ENCODE peak calls at places on chromosome 18, in nine cellular contexts. One of them, this sample, is unnamed.

GRCh38 chr18:47679864-47680263 is 250.6 kb downstream of the SMAD2 start:
- DNase-seq in neural progenitor cell: no peak
- DNase-seq in tibial artery: no peak
- DNase-seq in astrocyte: no peak
- DNase-seq in activated CD8-positive, alpha-beta T cell treated with anti-CD3 and anti-CD28 coated beads for 36 hours: no peak
- DNase-seq in colonic mucosa: no peak
- DNase-seq in MCF 10A: no peak
- DNase-seq in heart right ventricle: no peak
- DNase-seq in AG09319: no peak
- DNase-seq in this sample: no peak

GRCh38 chr18:48803951-48804855 is 146.6 kb downstream of the SMAD7 start:
- DNase-seq in neural progenitor cell: no peak
- DNase-seq in tibial artery: peak
- DNase-seq in astrocyte: no peak
- DNase-seq in activated CD8-positive, alpha-beta T cell treated with anti-CD3 and anti-CD28 coated beads for 36 hours: no peak
- DNase-seq in colonic mucosa: peak
- DNase-seq in MCF 10A: no peak
- DNase-seq in heart right ventricle: no peak
- DNase-seq in AG09319: no peak
- DNase-seq in this sample: no peak

GRCh38 chr18:68478246-68478645 is 236.7 kb downstream of the TMX3 start:
- DNase-seq in neural progenitor cell: no peak
- DNase-seq in tibial artery: no peak
- DNase-seq in astrocyte: no peak
- DNase-seq in activated CD8-positive, alpha-beta T cell treated with anti-CD3 and anti-CD28 coated beads for 36 hours: no peak
- DNase-seq in colonic mucosa: no peak
- DNase-seq in MCF 10A: no peak
- DNase-seq in heart right ventricle: no peak
- DNase-seq in AG09319: no peak
- DNase-seq in this sample: no peak

GRCh38 chr18:46627136-46627535 is 29.9 kb downstream of the LOXHD1 start:
- DNase-seq in neural progenitor cell: no peak
- DNase-seq in tibial artery: no peak
- DNase-seq in astrocyte: no peak
- DNase-seq in activated CD8-positive, alpha-beta T cell treated with anti-CD3 and anti-CD28 coated beads for 36 hours: no peak
- DNase-seq in colonic mucosa: no peak
- DNase-seq in MCF 10A: peak
- DNase-seq in heart right ventricle: no peak
- DNase-seq in AG09319: no peak
- DNase-seq in this sample: peak

GRCh38 chr18:45340884-45341283 is 274.4 kb upstream of the SLC14A2 start:
- DNase-seq in neural progenitor cell: no peak
- DNase-seq in tibial artery: no peak
- DNase-seq in astrocyte: no peak
- DNase-seq in activated CD8-positive, alpha-beta T cell treated with anti-CD3 and anti-CD28 coated beads for 36 hours: no peak
- DNase-seq in colonic mucosa: no peak
- DNase-seq in MCF 10A: no peak
- DNase-seq in heart right ventricle: no peak
- DNase-seq in AG09319: no peak
- DNase-seq in this sample: no peak

GRCh38 chr18:44473394-44474066 is 207.2 kb upstream of the SETBP1 start:
- DNase-seq in neural progenitor cell: no peak
- DNase-seq in tibial artery: no peak
- DNase-seq in astrocyte: peak
- DNase-seq in activated CD8-positive, alpha-beta T cell treated with anti-CD3 and anti-CD28 coated beads for 36 hours: no peak
- DNase-seq in colonic mucosa: no peak
- DNase-seq in MCF 10A: no peak
- DNase-seq in heart right ventricle: no peak
- DNase-seq in AG09319: no peak
- DNase-seq in this sample: no peak

GRCh38 chr18:57443716-57444115 is 8.5 kb downstream of the ONECUT2 start:
- DNase-seq in neural progenitor cell: no peak
- DNase-seq in tibial artery: no peak
- DNase-seq in astrocyte: no peak
- DNase-seq in activated CD8-positive, alpha-beta T cell treated with anti-CD3 and anti-CD28 coated beads for 36 hours: no peak
- DNase-seq in colonic mucosa: no peak
- DNase-seq in MCF 10A: no peak
- DNase-seq in heart right ventricle: no peak
- DNase-seq in AG09319: no peak
- DNase-seq in this sample: no peak

GRCh38 chr18:9526458-9526857 is 51.1 kb downstream of the RALBP1 start:
- DNase-seq in neural progenitor cell: no peak
- DNase-seq in tibial artery: no peak
- DNase-seq in astrocyte: no peak
- DNase-seq in activated CD8-positive, alpha-beta T cell treated with anti-CD3 and anti-CD28 coated beads for 36 hours: no peak
- DNase-seq in colonic mucosa: no peak
- DNase-seq in MCF 10A: no peak
- DNase-seq in heart right ventricle: no peak
- DNase-seq in AG09319: no peak
- DNase-seq in this sample: no peak

GRCh38 chr18:47143899-47144485 is 6.3 kb downstream of the HDHD2 start:
- DNase-seq in neural progenitor cell: no peak
- DNase-seq in tibial artery: no peak
- DNase-seq in astrocyte: no peak
- DNase-seq in activated CD8-positive, alpha-beta T cell treated with anti-CD3 and anti-CD28 coated beads for 36 hours: no peak
- DNase-seq in colonic mucosa: no peak
- DNase-seq in MCF 10A: no peak
- DNase-seq in heart right ventricle: no peak
- DNase-seq in AG09319: no peak
- DNase-seq in this sample: no peak

GRCh38 chr18:44411971-44412370 is 268.7 kb upstream of the SETBP1 start:
- DNase-seq in neural progenitor cell: no peak
- DNase-seq in tibial artery: no peak
- DNase-seq in astrocyte: no peak
- DNase-seq in activated CD8-positive, alpha-beta T cell treated with anti-CD3 and anti-CD28 coated beads for 36 hours: no peak
- DNase-seq in colonic mucosa: no peak
- DNase-seq in MCF 10A: peak
- DNase-seq in heart right ventricle: no peak
- DNase-seq in AG09319: no peak
- DNase-seq in this sample: no peak

GRCh38 chr18:48951448-48952286 is 902 bp upstream of the SMAD7 start:
- DNase-seq in neural progenitor cell: peak
- DNase-seq in tibial artery: peak
- DNase-seq in astrocyte: peak
- DNase-seq in activated CD8-positive, alpha-beta T cell treated with anti-CD3 and anti-CD28 coated beads for 36 hours: peak
- DNase-seq in colonic mucosa: peak
- DNase-seq in MCF 10A: peak
- DNase-seq in heart right ventricle: peak
- DNase-seq in AG09319: peak
- DNase-seq in this sample: no peak

GRCh38 chr18:39732918-39733317 is 2167.3 kb upstream of the CELF4 start:
- DNase-seq in neural progenitor cell: no peak
- DNase-seq in tibial artery: no peak
- DNase-seq in astrocyte: no peak
- DNase-seq in activated CD8-positive, alpha-beta T cell treated with anti-CD3 and anti-CD28 coated beads for 36 hours: no peak
- DNase-seq in colonic mucosa: no peak
- DNase-seq in MCF 10A: peak
- DNase-seq in heart right ventricle: no peak
- DNase-seq in AG09319: no peak
- DNase-seq in this sample: no peak

GRCh38 chr18:7755753-7756475 is 188.8 kb downstream of the PTPRM start:
- DNase-seq in neural progenitor cell: no peak
- DNase-seq in tibial artery: no peak
- DNase-seq in astrocyte: no peak
- DNase-seq in activated CD8-positive, alpha-beta T cell treated with anti-CD3 and anti-CD28 coated beads for 36 hours: no peak
- DNase-seq in colonic mucosa: no peak
- DNase-seq in MCF 10A: peak
- DNase-seq in heart right ventricle: no peak
- DNase-seq in AG09319: peak
- DNase-seq in this sample: no peak

GRCh38 chr18:79522451-79523220 is 126.9 kb downstream of the NFATC1 start:
- DNase-seq in neural progenitor cell: no peak
- DNase-seq in tibial artery: peak
- DNase-seq in astrocyte: no peak
- DNase-seq in activated CD8-positive, alpha-beta T cell treated with anti-CD3 and anti-CD28 coated beads for 36 hours: peak
- DNase-seq in colonic mucosa: peak
- DNase-seq in MCF 10A: no peak
- DNase-seq in heart right ventricle: no peak
- DNase-seq in AG09319: no peak
- DNase-seq in this sample: no peak

GRCh38 chr18:3368193-3368592 is 81.8 kb upstream of the TGIF1 start:
- DNase-seq in neural progenitor cell: no peak
- DNase-seq in tibial artery: no peak
- DNase-seq in astrocyte: peak
- DNase-seq in activated CD8-positive, alpha-beta T cell treated with anti-CD3 and anti-CD28 coated beads for 36 hours: no peak
- DNase-seq in colonic mucosa: no peak
- DNase-seq in MCF 10A: peak
- DNase-seq in heart right ventricle: no peak
- DNase-seq in AG09319: peak
- DNase-seq in this sample: no peak

GRCh38 chr18:76480913-76481312 is 14.1 kb downstream of the ZNF516 start:
- DNase-seq in neural progenitor cell: peak
- DNase-seq in tibial artery: peak
- DNase-seq in astrocyte: no peak
- DNase-seq in activated CD8-positive, alpha-beta T cell treated with anti-CD3 and anti-CD28 coated beads for 36 hours: no peak
- DNase-seq in colonic mucosa: no peak
- DNase-seq in MCF 10A: no peak
- DNase-seq in heart right ventricle: no peak
- DNase-seq in AG09319: no peak
- DNase-seq in this sample: no peak
- TF ChIP-seq CTCF in neural progenitor cell: peak
- TF ChIP-seq CTCF in tibial artery: no peak
- TF ChIP-seq CTCF in astrocyte: no peak
- TF ChIP-seq CTCF in activated CD8-positive, alpha-beta T cell treated with anti-CD3 and anti-CD28 coated beads for 36 hours: no peak
- TF ChIP-seq CTCF in colonic mucosa: no peak
- TF ChIP-seq CTCF in MCF 10A: no peak
- TF ChIP-seq CTCF in heart right ventricle: no peak
- TF ChIP-seq CTCF in AG09319: no peak
- TF ChIP-seq CTCF in this sample: no peak

DNA sequence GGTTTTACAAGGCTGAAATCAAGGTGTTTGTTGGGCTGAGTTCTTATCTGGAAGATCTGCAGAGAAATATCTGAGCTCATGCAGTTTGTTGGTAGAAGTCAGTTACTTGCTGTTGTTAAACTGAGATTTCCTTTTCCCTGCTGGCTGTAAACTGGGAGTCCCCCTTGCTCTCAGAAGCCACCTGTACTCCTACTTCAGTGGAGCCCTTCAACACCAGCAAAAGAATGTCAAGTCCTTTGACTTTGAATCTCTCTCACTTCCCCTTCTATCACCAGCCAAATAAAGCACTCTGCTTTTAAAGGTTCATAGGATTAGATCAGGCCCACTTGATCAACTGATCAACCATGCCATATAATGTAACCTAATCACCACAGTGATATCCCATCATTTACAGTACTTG is 252.2 kb upstream of the CDH7 start:
- DNase-seq in neural progenitor cell: no peak
- DNase-seq in tibial artery: no peak
- DNase-seq in astrocyte: no peak
- DNase-seq in activated CD8-positive, alpha-beta T cell treated with anti-CD3 and anti-CD28 coated beads for 36 hours: no peak
- DNase-seq in colonic mucosa: no peak
- DNase-seq in MCF 10A: no peak
- DNase-seq in heart right ventricle: no peak
- DNase-seq in AG09319: no peak
- DNase-seq in this sample: no peak
- TF ChIP-seq CTCF in neural progenitor cell: no peak
- TF ChIP-seq CTCF in tibial artery: no peak
- TF ChIP-seq CTCF in astrocyte: no peak
- TF ChIP-seq CTCF in activated CD8-positive, alpha-beta T cell treated with anti-CD3 and anti-CD28 coated beads for 36 hours: no peak
- TF ChIP-seq CTCF in colonic mucosa: no peak
- TF ChIP-seq CTCF in MCF 10A: no peak
- TF ChIP-seq CTCF in heart right ventricle: no peak
- TF ChIP-seq CTCF in AG09319: no peak
- TF ChIP-seq CTCF in this sample: no peak

GRCh38 chr18:67278984-67279383 is 237.5 kb downstream of the DSEL start:
- DNase-seq in neural progenitor cell: no peak
- DNase-seq in tibial artery: no peak
- DNase-seq in astrocyte: no peak
- DNase-seq in activated CD8-positive, alpha-beta T cell treated with anti-CD3 and anti-CD28 coated beads for 36 hours: no peak
- DNase-seq in colonic mucosa: no peak
- DNase-seq in MCF 10A: no peak
- DNase-seq in heart right ventricle: no peak
- DNase-seq in AG09319: no peak
- DNase-seq in this sample: no peak
- TF ChIP-seq CTCF in neural progenitor cell: no peak
- TF ChIP-seq CTCF in tibial artery: no peak
- TF ChIP-seq CTCF in astrocyte: no peak
- TF ChIP-seq CTCF in activated CD8-positive, alpha-beta T cell treated with anti-CD3 and anti-CD28 coated beads for 36 hours: no peak
- TF ChIP-seq CTCF in colonic mucosa: no peak
- TF ChIP-seq CTCF in MCF 10A: peak
- TF ChIP-seq CTCF in heart right ventricle: no peak
- TF ChIP-seq CTCF in AG09319: no peak
- TF ChIP-seq CTCF in this sample: no peak

GRCh38 chr18:55588876-55589595 is 1.0 kb upstream of the TCF4 start:
- DNase-seq in neural progenitor cell: no peak
- DNase-seq in tibial artery: no peak
- DNase-seq in astrocyte: no peak
- DNase-seq in activated CD8-positive, alpha-beta T cell treated with anti-CD3 and anti-CD28 coated beads for 36 hours: no peak
- DNase-seq in colonic mucosa: no peak
- DNase-seq in MCF 10A: peak
- DNase-seq in heart right ventricle: no peak
- DNase-seq in AG09319: no peak
- DNase-seq in this sample: no peak

GRCh38 chr18:55587341-55588000 is 521 bp downstream of the TCF4 start:
- DNase-seq in neural progenitor cell: peak
- DNase-seq in tibial artery: peak
- DNase-seq in astrocyte: peak
- DNase-seq in activated CD8-positive, alpha-beta T cell treated with anti-CD3 and anti-CD28 coated beads for 36 hours: peak
- DNase-seq in colonic mucosa: peak
- DNase-seq in MCF 10A: peak
- DNase-seq in heart right ventricle: peak
- DNase-seq in AG09319: no peak
- DNase-seq in this sample: no peak

GRCh38 chr18:55592106-55592505 is 4.1 kb upstream of the TCF4 start:
- DNase-seq in neural progenitor cell: no peak
- DNase-seq in tibial artery: no peak
- DNase-seq in astrocyte: no peak
- DNase-seq in activated CD8-positive, alpha-beta T cell treated with anti-CD3 and anti-CD28 coated beads for 36 hours: no peak
- DNase-seq in colonic mucosa: no peak
- DNase-seq in MCF 10A: no peak
- DNase-seq in heart right ventricle: no peak
- DNase-seq in AG09319: no peak
- DNase-seq in this sample: no peak

GRCh38 chr18:55588001-55588875 is at the start of gene TCF4:
- DNase-seq in neural progenitor cell: peak
- DNase-seq in tibial artery: peak
- DNase-seq in astrocyte: peak
- DNase-seq in activated CD8-positive, alpha-beta T cell treated with anti-CD3 and anti-CD28 coated beads for 36 hours: peak
- DNase-seq in colonic mucosa: peak
- DNase-seq in MCF 10A: peak
- DNase-seq in heart right ventricle: peak
- DNase-seq in AG09319: no peak
- DNase-seq in this sample: no peak

DNA sequence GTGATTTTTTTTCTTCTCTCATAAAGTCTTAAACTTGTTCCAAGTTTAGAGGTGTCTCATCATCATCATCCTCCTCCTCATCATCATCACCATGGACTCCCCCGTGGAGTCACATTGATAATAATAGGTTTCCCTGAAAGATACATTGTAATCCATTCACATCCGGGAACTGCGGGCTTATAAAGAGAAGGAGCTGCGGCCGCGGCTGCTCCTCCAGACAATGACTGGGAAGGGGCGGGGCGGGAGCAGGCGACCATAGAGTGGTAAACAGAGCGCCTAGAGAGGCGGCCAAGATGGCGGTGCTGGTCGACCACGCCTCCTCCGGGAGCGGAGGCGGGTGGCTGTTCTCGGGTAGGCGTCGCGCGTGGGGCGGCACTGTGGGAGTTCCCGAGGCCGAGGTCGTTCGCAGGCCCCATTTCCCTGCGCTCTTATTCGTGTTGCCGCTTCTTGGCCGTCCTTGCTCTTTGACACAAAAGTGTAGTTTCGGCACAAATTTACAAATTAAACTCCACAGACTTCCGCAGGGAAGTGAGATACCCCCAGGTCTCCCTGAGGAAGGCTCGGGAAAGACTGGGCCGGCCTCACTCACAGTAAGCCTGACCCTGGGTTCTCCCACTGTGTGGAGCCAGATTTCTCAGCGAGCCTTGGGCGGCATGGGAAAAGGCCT is 1.8 kb upstream of the TCF4 start:
- DNase-seq in neural progenitor cell: peak
- DNase-seq in tibial artery: peak
- DNase-seq in astrocyte: peak
- DNase-seq in activated CD8-positive, alpha-beta T cell treated with anti-CD3 and anti-CD28 coated beads for 36 hours: peak
- DNase-seq in colonic mucosa: peak
- DNase-seq in MCF 10A: peak
- DNase-seq in heart right ventricle: peak
- DNase-seq in AG09319: peak
- DNase-seq in this sample: peak
- TF ChIP-seq CTCF in neural progenitor cell: no peak
- TF ChIP-seq CTCF in tibial artery: no peak
- TF ChIP-seq CTCF in astrocyte: no peak
- TF ChIP-seq CTCF in activated CD8-positive, alpha-beta T cell treated with anti-CD3 and anti-CD28 coated beads for 36 hours: no peak
- TF ChIP-seq CTCF in colonic mucosa: no peak
- TF ChIP-seq CTCF in MCF 10A: no peak
- TF ChIP-seq CTCF in heart right ventricle: peak
- TF ChIP-seq CTCF in AG09319: peak
- TF ChIP-seq CTCF in this sample: peak

This sample was measured in esophagus muscularis mucosa.